ENCODE peak calls at places on chromosomes 2 and 18, in four cellular contexts. One of them, this sample, is unnamed.

GRCh38 chr18:2971741-2972552 is 41.0 kb downstream of the LPIN2 start:
- DNase-seq in NCI-H2171 treated with DMSO at 0.1 percent for 48 hours: no peak
- DNase-seq in fibroblast of lung: no peak
- DNase-seq in GM10248: peak; percentile 76
- DNase-seq in this sample: no peak

GRCh38 chr2:104897515-104898184 is 43.7 kb downstream of the POU3F3 start:
- DNase-seq in fibroblast of lung: peak; percentile 2
- DNase-seq in NCI-H2171 treated with DMSO at 0.1 percent for 48 hours: no peak
- DNase-seq in GM10248: no peak
- DNase-seq in this sample: no peak

GRCh38 chr18:1968801-1969498 is 602.4 kb downstream of the METTL4 start:
- DNase-seq in NCI-H2171 treated with DMSO at 0.1 percent for 48 hours: no peak
- DNase-seq in fibroblast of lung: no peak
- DNase-seq in GM10248: no peak
- DNase-seq in this sample: no peak

GRCh38 chr2:240579771-240580614 is 6.5 kb upstream of the CAPN10 start:
- DNase-seq in GM10248: peak; percentile 76
- DNase-seq in NCI-H2171 treated with DMSO at 0.1 percent for 48 hours: peak; percentile 34
- DNase-seq in fibroblast of lung: peak; percentile 97
- DNase-seq in this sample: peak; percentile 91

GRCh38 chr2:30713698-30714097 is 93.5 kb downstream of the CAPN13 start:
- DNase-seq in NCI-H2171 treated with DMSO at 0.1 percent for 48 hours: no peak
- DNase-seq in GM10248: no peak
- DNase-seq in fibroblast of lung: no peak
- DNase-seq in this sample: no peak

GRCh38 chr2:43082878-43083261 is 143.5 kb downstream of the ZFP36L2 start:
- DNase-seq in fibroblast of lung: no peak
- DNase-seq in NCI-H2171 treated with DMSO at 0.1 percent for 48 hours: no peak
- DNase-seq in GM10248: no peak
- DNase-seq in this sample: no peak

GRCh38 chr2:232898592-232899541 is 28.8 kb downstream of the SNORC start:
- DNase-seq in GM10248: no peak
- DNase-seq in NCI-H2171 treated with DMSO at 0.1 percent for 48 hours: no peak
- DNase-seq in fibroblast of lung: peak; percentile 74
- DNase-seq in this sample: no peak

GRCh38 chr2:241050624-241051577 is 51.2 kb downstream of the MTERF4 start:
- DNase-seq in GM10248: peak; percentile 24
- DNase-seq in fibroblast of lung: no peak
- DNase-seq in NCI-H2171 treated with DMSO at 0.1 percent for 48 hours: no peak
- DNase-seq in this sample: no peak

GRCh38 chr2:111091811-111092211 is 28.9 kb upstream of the BCL2L11 start:
- DNase-seq in GM10248: no peak
- DNase-seq in NCI-H2171 treated with DMSO at 0.1 percent for 48 hours: no peak
- DNase-seq in fibroblast of lung: no peak
- DNase-seq in this sample: no peak

GRCh38 chr2:46615555-46616487 is 136.5 kb downstream of the TMEM247 start:
- DNase-seq in fibroblast of lung: peak; percentile 12
- DNase-seq in GM10248: peak; percentile 15
- DNase-seq in NCI-H2171 treated with DMSO at 0.1 percent for 48 hours: peak; percentile 23
- DNase-seq in this sample: no peak

GRCh38 chr2:169462896-169463695 is 16.2 kb upstream of the BBS5 start:
- DNase-seq in NCI-H2171 treated with DMSO at 0.1 percent for 48 hours: no peak
- DNase-seq in GM10248: no peak
- DNase-seq in fibroblast of lung: peak; percentile 90
- DNase-seq in this sample: no peak

GRCh38 chr18:23141022-23141999 is 6.0 kb downstream of the CABLES1 start:
- DNase-seq in fibroblast of lung: peak; percentile 34
- DNase-seq in GM10248: no peak
- DNase-seq in NCI-H2171 treated with DMSO at 0.1 percent for 48 hours: peak; percentile 43
- DNase-seq in this sample: no peak

GRCh38 chr18:24443870-24444269 is 16.6 kb upstream of the HRH4 start:
- DNase-seq in GM10248: no peak
- DNase-seq in NCI-H2171 treated with DMSO at 0.1 percent for 48 hours: no peak
- DNase-seq in fibroblast of lung: no peak
- DNase-seq in this sample: no peak

GRCh38 chr2:61789807-61790602 is 63.9 kb downstream of the FAM161A start:
- DNase-seq in GM10248: no peak
- DNase-seq in NCI-H2171 treated with DMSO at 0.1 percent for 48 hours: peak; percentile 1
- DNase-seq in fibroblast of lung: no peak
- DNase-seq in this sample: no peak

GRCh38 chr2:17934721-17935120 is 56.3 kb downstream of the KCNS3 start:
- DNase-seq in NCI-H2171 treated with DMSO at 0.1 percent for 48 hours: no peak
- DNase-seq in fibroblast of lung: peak; percentile 58
- DNase-seq in GM10248: no peak
- DNase-seq in this sample: no peak

GRCh38 chr2:85009019-85009618 is 38.2 kb downstream of the KCMF1 start:
- DNase-seq in NCI-H2171 treated with DMSO at 0.1 percent for 48 hours: no peak
- DNase-seq in fibroblast of lung: no peak
- DNase-seq in GM10248: no peak
- DNase-seq in this sample: no peak

GRCh38 chr2:145203931-145204330 is 684.0 kb upstream of the ZEB2 start:
- DNase-seq in NCI-H2171 treated with DMSO at 0.1 percent for 48 hours: peak; percentile 99
- DNase-seq in fibroblast of lung: no peak
- DNase-seq in GM10248: no peak
- DNase-seq in this sample: no peak

GRCh38 chr2:136118819-136119716 is 1.1 kb upstream of the CXCR4 start:
- DNase-seq in NCI-H2171 treated with DMSO at 0.1 percent for 48 hours: peak; percentile 84
- DNase-seq in GM10248: peak; percentile 67
- DNase-seq in fibroblast of lung: no peak
- DNase-seq in this sample: peak; percentile 86

GRCh38 chr2:158182681-158183350 is 81.1 kb downstream of the UPP2 start:
- DNase-seq in NCI-H2171 treated with DMSO at 0.1 percent for 48 hours: peak; percentile 9
- DNase-seq in GM10248: no peak
- DNase-seq in fibroblast of lung: no peak
- DNase-seq in this sample: no peak

GRCh38 chr2:110788936-110789335 is 56.6 kb downstream of the ACOXL start:
- DNase-seq in NCI-H2171 treated with DMSO at 0.1 percent for 48 hours: no peak
- DNase-seq in fibroblast of lung: no peak
- DNase-seq in GM10248: no peak
- DNase-seq in this sample: no peak

GRCh38 chr2:46999857-47000678 is 84.5 kb upstream of the MCFD2 start:
- DNase-seq in GM10248: no peak
- DNase-seq in fibroblast of lung: no peak
- DNase-seq in NCI-H2171 treated with DMSO at 0.1 percent for 48 hours: no peak
- DNase-seq in this sample: no peak

GRCh38 chr2:45739796-45740485 is 88.5 kb downstream of the PRKCE start:
- DNase-seq in NCI-H2171 treated with DMSO at 0.1 percent for 48 hours: peak; percentile 14
- DNase-seq in fibroblast of lung: no peak
- DNase-seq in GM10248: no peak
- DNase-seq in this sample: no peak

GRCh38 chr2:28161466-28161865 is 231.2 kb upstream of the FOSL2 start:
- DNase-seq in fibroblast of lung: peak; percentile 73
- DNase-seq in NCI-H2171 treated with DMSO at 0.1 percent for 48 hours: no peak
- DNase-seq in GM10248: no peak
- DNase-seq in this sample: no peak

GRCh38 chr2:221161186-221161585 is 410.9 kb downstream of the EPHA4 start:
- DNase-seq in fibroblast of lung: no peak
- DNase-seq in NCI-H2171 treated with DMSO at 0.1 percent for 48 hours: no peak
- DNase-seq in GM10248: no peak
- DNase-seq in this sample: no peak

GRCh38 chr2:190781604-190782198 is 98.9 kb upstream of the GLS start:
- DNase-seq in NCI-H2171 treated with DMSO at 0.1 percent for 48 hours: peak; percentile 52
- DNase-seq in GM10248: peak; percentile 56
- DNase-seq in fibroblast of lung: peak; percentile 79
- DNase-seq in this sample: peak; percentile 49

GRCh38 chr2:241617431-241618154 is 19.4 kb downstream of the THAP4 start:
- DNase-seq in fibroblast of lung: no peak
- DNase-seq in NCI-H2171 treated with DMSO at 0.1 percent for 48 hours: no peak
- DNase-seq in GM10248: peak; percentile 74
- DNase-seq in this sample: peak; percentile 68

GRCh38 chr18:59885579-59886163 is 14.1 kb upstream of the PMAIP1 start:
- DNase-seq in NCI-H2171 treated with DMSO at 0.1 percent for 48 hours: no peak
- DNase-seq in fibroblast of lung: peak; percentile 79
- DNase-seq in GM10248: peak; percentile 66
- DNase-seq in this sample: no peak

GRCh38 chr2:9356336-9356735 is 67.0 kb downstream of the ITGB1BP1 start:
- DNase-seq in GM10248: no peak
- DNase-seq in NCI-H2171 treated with DMSO at 0.1 percent for 48 hours: peak; percentile 78
- DNase-seq in fibroblast of lung: no peak
- DNase-seq in this sample: no peak

GRCh38 chr2:48586433-48586832 is 31.2 kb upstream of the GTF2A1L start:
- DNase-seq in GM10248: no peak
- DNase-seq in NCI-H2171 treated with DMSO at 0.1 percent for 48 hours: peak; percentile 10
- DNase-seq in fibroblast of lung: no peak
- DNase-seq in this sample: no peak

GRCh38 chr2:166658901-166659300 is 164.9 kb upstream of the SCN7A start:
- DNase-seq in NCI-H2171 treated with DMSO at 0.1 percent for 48 hours: no peak
- DNase-seq in GM10248: no peak
- DNase-seq in fibroblast of lung: no peak
- DNase-seq in this sample: no peak

GRCh38 chr2:226733927-226734564 is 65.6 kb downstream of the IRS1 start:
- DNase-seq in fibroblast of lung: no peak
- DNase-seq in GM10248: no peak
- DNase-seq in NCI-H2171 treated with DMSO at 0.1 percent for 48 hours: no peak
- DNase-seq in this sample: no peak

GRCh38 chr2:170717991-170718589 is 3.0 kb downstream of the SP5 start:
- DNase-seq in GM10248: no peak
- DNase-seq in fibroblast of lung: no peak
- DNase-seq in NCI-H2171 treated with DMSO at 0.1 percent for 48 hours: no peak
- DNase-seq in this sample: no peak

GRCh38 chr18:68666316-68666715 is 48.6 kb downstream of the TMX3 start:
- DNase-seq in GM10248: no peak
- DNase-seq in NCI-H2171 treated with DMSO at 0.1 percent for 48 hours: no peak
- DNase-seq in fibroblast of lung: peak; percentile 7
- DNase-seq in this sample: no peak

GRCh38 chr2:70104231-70105111 is 17.2 kb downstream of the PCBP1 start:
- DNase-seq in GM10248: peak; percentile 52
- DNase-seq in fibroblast of lung: peak; percentile 85
- DNase-seq in NCI-H2171 treated with DMSO at 0.1 percent for 48 hours: no peak
- DNase-seq in this sample: no peak

GRCh38 chr18:9825571-9826073 is 60.2 kb upstream of the TXNDC2 start:
- DNase-seq in NCI-H2171 treated with DMSO at 0.1 percent for 48 hours: no peak
- DNase-seq in GM10248: no peak
- DNase-seq in fibroblast of lung: peak; percentile 97
- DNase-seq in this sample: no peak

GRCh38 chr2:233130481-233130970 is 70.4 kb downstream of the INPP5D start:
- DNase-seq in NCI-H2171 treated with DMSO at 0.1 percent for 48 hours: no peak
- DNase-seq in GM10248: no peak
- DNase-seq in fibroblast of lung: no peak
- DNase-seq in this sample: no peak

GRCh38 chr18:36527740-36528455 is 230.4 kb downstream of the FHOD3 start:
- DNase-seq in NCI-H2171 treated with DMSO at 0.1 percent for 48 hours: no peak
- DNase-seq in fibroblast of lung: no peak
- DNase-seq in GM10248: no peak
- DNase-seq in this sample: no peak